ENCODE peak calls at places on chromosomes 3 and 15, in six cellular contexts. L is NCI-H1436; B is psoas muscle; N is naive thymus-derived CD8-positive, alpha-beta T cell; T is BJ; M is non-pigmented ciliary epithelial cell. Y is an unnamed sample.

GRCh38 chr3:14137445-14137844 is 12.6 kb downstream of the TMEM43 start:
- DNase-seq in T (no peak), N (no peak), M (no peak), L (no peak), B (no peak), Y (no peak)

GRCh38 chr15:42605281-42605744 is 29.9 kb downstream of the STARD9 start:
- DNase-seq in B (no peak), T (peak; percentile 10), M (no peak), N (no peak), L (no peak), Y (peak; percentile 60)

GRCh38 chr3:130760922-130761321 is 14.3 kb upstream of the PIK3R4 start:
- DNase-seq in L (no peak), T (no peak), B (no peak), M (no peak), N (no peak), Y (no peak)

GRCh38 chr15:75561888-75562287 is 17.2 kb downstream of the PTPN9 start:
- DNase-seq in M (no peak), L (no peak), T (no peak), B (no peak), N (no peak), Y (no peak)

GRCh38 chr15:79981861-79982455 is 11.0 kb upstream of the BCL2A1 start:
- DNase-seq in N (no peak), L (peak; percentile 7), B (no peak), M (no peak), T (no peak), Y (no peak)

GRCh38 chr3:128875556-128876120 is 3.8 kb upstream of the ACAD9 start:
- DNase-seq in B (no peak), T (no peak), L (no peak), M (no peak), N (peak; percentile 43), Y (peak; percentile 30)

GRCh38 chr3:53612508-53612907 is 118.1 kb downstream of the CACNA1D start:
- DNase-seq in N (no peak), T (no peak), L (no peak), B (no peak), M (no peak), Y (no peak)

GRCh38 chr15:38176155-38176554 is 76.5 kb upstream of the SPRED1 start:
- DNase-seq in B (no peak), N (no peak), L (no peak), T (no peak), M (peak; percentile 49), Y (no peak)

GRCh38 chr3:121627622-121628021 is 33.1 kb downstream of the HCLS1 start:
- DNase-seq in N (no peak), B (no peak), T (no peak), L (no peak), M (no peak), Y (no peak)

GRCh38 chr3:133890037-133890436 is 5.6 kb downstream of the RAB6B start:
- DNase-seq in T (no peak), N (no peak), B (no peak), M (no peak), L (no peak), Y (no peak)

GRCh38 chr3:136350557-136350956 is 100.4 kb downstream of the PCCB start:
- DNase-seq in N (no peak), L (no peak), T (peak; percentile 42), B (no peak), M (no peak), Y (no peak)

GRCh38 chr15:64596701-64597468 is 136.5 kb downstream of the ZNF609 start:
- DNase-seq in M (no peak), B (no peak), N (no peak), T (no peak), L (peak; percentile 54), Y (no peak)

Y was measured in KG1.